ENCODE peak calls at places on chromosomes 7 and 10, in six cellular contexts. One of them, this sample, is unnamed.

GRCh38 chr7:323410-323809 is 33.4 kb downstream of the FOXL3 start:
- DNase-seq in heart right ventricle: no peak
- DNase-seq in cardiac muscle cell: no peak
- DNase-seq in fibroblast of lung: no peak
- DNase-seq in GM12878: no peak
- DNase-seq in dorsolateral prefrontal cortex: no peak
- DNase-seq in this sample: no peak

GRCh38 chr7:68770649-68771048 is 827.6 kb upstream of the AUTS2 start:
- DNase-seq in heart right ventricle: peak; percentile 24
- DNase-seq in cardiac muscle cell: peak; percentile 4
- DNase-seq in fibroblast of lung: no peak
- DNase-seq in GM12878: no peak
- DNase-seq in dorsolateral prefrontal cortex: no peak
- DNase-seq in this sample: no peak

GRCh38 chr10:102119417-102120141 is 589 bp downstream of the LDB1 start:
- DNase-seq in heart right ventricle: peak; percentile 88
- DNase-seq in cardiac muscle cell: peak; percentile 80
- DNase-seq in fibroblast of lung: peak; percentile 58
- DNase-seq in GM12878: no peak
- DNase-seq in dorsolateral prefrontal cortex: peak; percentile 67
- DNase-seq in this sample: peak; percentile 62

GRCh38 chr7:138975343-138976104 is 5.7 kb downstream of the KIAA1549 start:
- DNase-seq in heart right ventricle: no peak
- DNase-seq in cardiac muscle cell: peak; percentile 2
- DNase-seq in fibroblast of lung: no peak
- DNase-seq in GM12878: no peak
- DNase-seq in dorsolateral prefrontal cortex: no peak
- DNase-seq in this sample: no peak

GRCh38 chr7:138753611-138754010 is 44.2 kb upstream of the TMEM213 start:
- DNase-seq in heart right ventricle: no peak
- DNase-seq in cardiac muscle cell: no peak
- DNase-seq in fibroblast of lung: no peak
- DNase-seq in GM12878: no peak
- DNase-seq in dorsolateral prefrontal cortex: no peak
- DNase-seq in this sample: no peak

GRCh38 chr7:55965805-55966421 is 1.5 kb downstream of the NIPSNAP2 start:
- DNase-seq in heart right ventricle: peak; percentile 63
- DNase-seq in cardiac muscle cell: no peak
- DNase-seq in fibroblast of lung: no peak
- DNase-seq in GM12878: no peak
- DNase-seq in dorsolateral prefrontal cortex: peak; percentile 40
- DNase-seq in this sample: peak; percentile 89

GRCh38 chr10:102643346-102644065 is 773 bp upstream of the TRIM8 start:
- DNase-seq in heart right ventricle: peak; percentile 83
- DNase-seq in cardiac muscle cell: peak; percentile 88
- DNase-seq in fibroblast of lung: peak; percentile 76
- DNase-seq in GM12878: no peak
- DNase-seq in dorsolateral prefrontal cortex: no peak
- DNase-seq in this sample: peak; percentile 74

GRCh38 chr10:36366843-36367242 is 724.7 kb upstream of the FZD8 start:
- DNase-seq in heart right ventricle: no peak
- DNase-seq in cardiac muscle cell: peak; percentile 25
- DNase-seq in fibroblast of lung: no peak
- DNase-seq in GM12878: no peak
- DNase-seq in dorsolateral prefrontal cortex: no peak
- DNase-seq in this sample: no peak

GRCh38 chr10:43202224-43202656 is 64.0 kb downstream of the CSGALNACT2 start:
- DNase-seq in heart right ventricle: no peak
- DNase-seq in cardiac muscle cell: peak; percentile 33
- DNase-seq in fibroblast of lung: peak; percentile 21
- DNase-seq in GM12878: no peak
- DNase-seq in dorsolateral prefrontal cortex: peak; percentile 28
- DNase-seq in this sample: peak; percentile 7

GRCh38 chr7:98399903-98400537 is 870 bp downstream of the BAIAP2L1 start:
- DNase-seq in heart right ventricle: no peak
- DNase-seq in cardiac muscle cell: peak; percentile 42
- DNase-seq in fibroblast of lung: no peak
- DNase-seq in GM12878: no peak
- DNase-seq in dorsolateral prefrontal cortex: no peak
- DNase-seq in this sample: no peak

GRCh38 chr10:88254091-88254490 is 329.0 kb downstream of the RNLS start:
- DNase-seq in heart right ventricle: no peak
- DNase-seq in cardiac muscle cell: peak; percentile 64
- DNase-seq in fibroblast of lung: peak; percentile 84
- DNase-seq in GM12878: no peak
- DNase-seq in dorsolateral prefrontal cortex: no peak
- DNase-seq in this sample: peak; percentile 65

GRCh38 chr7:128937647-128938523 is at the start of gene IRF5:
- DNase-seq in heart right ventricle: no peak
- DNase-seq in cardiac muscle cell: no peak
- DNase-seq in fibroblast of lung: no peak
- DNase-seq in GM12878: no peak
- DNase-seq in dorsolateral prefrontal cortex: peak; percentile 28
- DNase-seq in this sample: no peak

DNA sequence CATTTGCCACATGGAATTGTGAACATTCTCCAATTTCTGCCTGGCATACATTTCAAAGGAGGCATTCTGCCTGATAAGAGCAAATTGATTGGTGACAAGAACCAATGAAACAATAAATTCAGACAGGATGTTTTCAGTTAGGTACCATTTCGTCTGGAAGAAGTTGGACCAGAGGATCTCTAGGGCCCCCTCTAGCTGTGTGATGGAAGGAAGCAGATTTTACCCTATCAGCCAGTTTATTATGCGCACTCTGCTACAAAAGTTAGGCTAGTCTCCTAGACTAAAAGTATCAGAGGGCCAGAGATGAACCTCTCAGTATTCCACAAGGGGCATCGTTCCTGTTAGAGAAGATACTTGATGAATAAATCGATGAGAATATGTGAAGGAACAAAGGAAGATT is 118.0 kb downstream of the BUB3 start:
- DNase-seq in heart right ventricle: no peak
- DNase-seq in cardiac muscle cell: no peak
- DNase-seq in fibroblast of lung: no peak
- DNase-seq in GM12878: no peak
- DNase-seq in dorsolateral prefrontal cortex: no peak
- DNase-seq in this sample: no peak
- TF ChIP-seq CTCF in heart right ventricle: no peak
- TF ChIP-seq CTCF in cardiac muscle cell: peak; percentile 19
- TF ChIP-seq CTCF in fibroblast of lung: no peak
- TF ChIP-seq CTCF in GM12878: peak; percentile 11
- TF ChIP-seq CTCF in dorsolateral prefrontal cortex: no peak
- TF ChIP-seq CTCF in this sample: no peak

DNA sequence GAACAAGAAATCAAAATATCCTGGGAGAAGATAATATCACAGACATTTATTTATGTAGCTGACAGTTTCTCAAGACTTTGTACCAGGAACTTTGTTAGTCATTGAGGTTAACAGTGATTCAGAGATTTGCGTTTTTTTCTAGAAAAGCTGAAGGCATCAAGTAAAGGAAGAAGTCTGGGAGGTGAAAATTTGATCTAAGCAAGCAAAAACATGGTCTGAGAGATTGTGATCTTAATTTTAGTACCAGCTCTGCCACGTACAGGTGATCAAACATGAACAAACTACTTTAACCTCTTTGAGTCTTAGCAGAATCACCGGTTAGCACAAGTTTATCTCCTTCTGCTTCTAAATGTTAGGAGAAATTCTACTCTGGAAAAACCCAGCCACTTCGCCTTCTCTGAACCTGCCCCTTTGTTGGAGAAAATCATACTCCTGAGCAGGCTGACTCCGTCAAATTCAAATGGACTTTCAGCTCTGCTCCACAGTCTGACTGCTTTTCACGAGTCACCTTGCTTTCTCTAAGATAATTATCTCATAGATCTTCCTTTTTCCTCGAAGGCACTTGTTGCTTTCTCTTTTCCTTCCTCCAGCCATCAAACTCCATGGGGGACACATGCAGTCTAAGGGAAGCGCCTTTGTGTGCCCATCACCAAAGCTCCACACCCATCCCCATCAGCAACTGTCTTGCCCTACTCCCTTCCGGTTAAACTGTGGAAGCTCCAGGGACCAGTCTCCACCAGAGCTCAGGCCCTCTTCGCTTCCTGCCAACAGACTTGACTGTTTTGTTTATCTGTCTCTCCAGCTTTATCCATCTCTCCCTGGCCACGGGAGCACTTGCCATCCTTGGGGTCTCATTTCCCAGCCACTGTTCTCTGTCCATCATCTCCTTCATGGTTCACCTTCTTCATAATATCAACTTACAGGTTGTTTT is 86.3 kb downstream of the PRKCQ start:
- DNase-seq in heart right ventricle: no peak
- DNase-seq in cardiac muscle cell: peak; percentile 11
- DNase-seq in fibroblast of lung: peak; percentile 1
- DNase-seq in GM12878: no peak
- DNase-seq in dorsolateral prefrontal cortex: no peak
- DNase-seq in this sample: no peak
- H3K27ac ChIP-seq in heart right ventricle: no peak overlapping the region
- H3K27ac ChIP-seq in cardiac muscle cell: no peak overlapping the region
- H3K27ac ChIP-seq in fibroblast of lung: no peak overlapping the region
- H3K27ac ChIP-seq in GM12878: no peak overlapping the region
- H3K27ac ChIP-seq in dorsolateral prefrontal cortex: no peak overlapping the region
- H3K27ac ChIP-seq in this sample: no peak overlapping the region

GRCh38 chr10:24466616-24466949 is 257.1 kb downstream of the ARHGAP21 start:
- DNase-seq in heart right ventricle: no peak
- DNase-seq in cardiac muscle cell: no peak
- DNase-seq in fibroblast of lung: no peak
- DNase-seq in GM12878: no peak
- DNase-seq in dorsolateral prefrontal cortex: no peak
- DNase-seq in this sample: no peak
- H3K4me3 ChIP-seq in heart right ventricle: no peak overlapping the region
- H3K4me3 ChIP-seq in cardiac muscle cell: no peak overlapping the region
- H3K4me3 ChIP-seq in fibroblast of lung: peak overlapping the region; percentile 7
- H3K4me3 ChIP-seq in GM12878: no peak overlapping the region
- H3K4me3 ChIP-seq in dorsolateral prefrontal cortex: no peak overlapping the region
- H3K4me3 ChIP-seq in this sample: peak overlapping the region; percentile 53

GRCh38 chr10:59905066-59905734 is 1.2 kb downstream of the CCDC6 start:
- DNase-seq in heart right ventricle: peak; percentile 46
- DNase-seq in cardiac muscle cell: peak; percentile 25
- DNase-seq in fibroblast of lung: no peak
- DNase-seq in GM12878: no peak
- DNase-seq in dorsolateral prefrontal cortex: no peak
- DNase-seq in this sample: peak; percentile 29
- TF ChIP-seq CTCF in heart right ventricle: no peak
- TF ChIP-seq CTCF in cardiac muscle cell: no peak
- TF ChIP-seq CTCF in fibroblast of lung: no peak
- TF ChIP-seq CTCF in GM12878: peak; percentile 1
- TF ChIP-seq CTCF in dorsolateral prefrontal cortex: no peak
- TF ChIP-seq CTCF in this sample: no peak

GRCh38 chr10:15254808-15255655 is 86.5 kb upstream of the NMT2 start:
- DNase-seq in heart right ventricle: peak; percentile 27
- DNase-seq in cardiac muscle cell: no peak
- DNase-seq in fibroblast of lung: no peak
- DNase-seq in GM12878: no peak
- DNase-seq in dorsolateral prefrontal cortex: peak; percentile 49
- DNase-seq in this sample: no peak
- H3K27ac ChIP-seq in heart right ventricle: peak overlapping the region; percentile 36
- H3K27ac ChIP-seq in cardiac muscle cell: peak overlapping the region; percentile 68
- H3K27ac ChIP-seq in fibroblast of lung: no peak overlapping the region
- H3K27ac ChIP-seq in GM12878: no peak overlapping the region
- H3K27ac ChIP-seq in dorsolateral prefrontal cortex: peak overlapping the region; percentile 86
- H3K27ac ChIP-seq in this sample: no peak overlapping the region